ENCODE peak calls at places on chromosomes 16 and 17, in eight cellular contexts. I, P, F, Z, D, U, B and G are unnamed samples.

GRCh38 chr17:16398270-16399267 is 16.8 kb upstream of the TRPV2 start:
- DNase-seq in I (peak; percentile 53), P (no peak), F (no peak), Z (no peak), D (peak; percentile 68), U (peak; percentile 70), B (peak; percentile 76), G (no peak)

GRCh38 chr16:30747331-30747730 is 894 bp upstream of the PHKG2 start:
- DNase-seq in I (peak; percentile 49), P (no peak), F (no peak), Z (no peak), D (no peak), U (no peak), B (peak; percentile 69), G (no peak)

GRCh38 chr16:73878616-73879015 is 418.0 kb upstream of the PSMD7 start:
- DNase-seq in I (peak; percentile 77), P (no peak), F (no peak), Z (no peak), D (peak; percentile 76), U (no peak), B (peak; percentile 38), G (no peak)

GRCh38 chr16:23650674-23651073 is 9.4 kb downstream of the DCTN5 start:
- DNase-seq in I (peak; percentile 37), P (no peak), F (no peak), Z (no peak), D (peak; percentile 75), U (no peak), B (no peak), G (no peak)

GRCh38 chr16:8730335-8730915 is 56.0 kb downstream of the ABAT start:
- DNase-seq in I (peak; percentile 94), P (no peak), F (no peak), Z (peak; percentile 69), D (no peak), U (no peak), B (no peak), G (no peak)

GRCh38 chr17:39648876-39649430 is 12.0 kb downstream of the STARD3 start:
- DNase-seq in I (no peak), P (no peak), F (no peak), Z (no peak), D (no peak), U (no peak), B (no peak), G (no peak)

GRCh38 chr16:47371615-47372014 is 89.2 kb downstream of the ITFG1 start:
- DNase-seq in I (no peak), P (no peak), F (no peak), Z (no peak), D (no peak), U (no peak), B (no peak), G (no peak)

GRCh38 chr16:23374721-23375120 is 72.6 kb downstream of the SCNN1B start:
- DNase-seq in I (no peak), P (peak; percentile 68), F (no peak), Z (no peak), D (no peak), U (no peak), B (peak; percentile 88), G (no peak)

GRCh38 chr17:8408371-8408770 is 10.7 kb upstream of the RNF222 start:
- DNase-seq in I (peak; percentile 81), P (no peak), F (no peak), Z (peak; percentile 70), D (no peak), U (no peak), B (peak; percentile 82), G (no peak)

GRCh38 chr17:12342609-12343248 is 322.1 kb downstream of the MAP2K4 start:
- DNase-seq in I (peak; percentile 5), P (no peak), F (no peak), Z (peak; percentile 58), D (no peak), U (peak; percentile 68), B (no peak), G (peak; percentile 38)

GRCh38 chr16:4746991-4747574 is 12.7 kb downstream of the DNAAF8 start:
- DNase-seq in I (no peak), P (no peak), F (no peak), Z (no peak), D (no peak), U (no peak), B (no peak), G (no peak)

GRCh38 chr17:77535892-77536291 is 395.1 kb downstream of the SEC14L1 start:
- DNase-seq in I (no peak), P (no peak), F (no peak), Z (no peak), D (peak; percentile 14), U (no peak), B (no peak), G (no peak)

GRCh38 chr16:28067604-28068382 is 4.3 kb upstream of the GSG1L start:
- DNase-seq in I (no peak), P (no peak), F (no peak), Z (no peak), D (no peak), U (no peak), B (no peak), G (no peak)

GRCh38 chr17:35242158-35242804 is 591 bp upstream of the SLFN5 start:
- DNase-seq in I (peak; percentile 91), P (peak; percentile 86), F (peak; percentile 76), Z (peak; percentile 84), D (peak; percentile 62), U (peak; percentile 85), B (peak; percentile 81), G (peak; percentile 45)

GRCh38 chr16:73037331-73037745 is 10.6 kb downstream of the ZFHX3 start:
- DNase-seq in I (no peak), P (no peak), F (no peak), Z (no peak), D (peak; percentile 32), U (no peak), B (peak; percentile 43), G (no peak)

GRCh38 chr17:80419255-80419654 is 4.3 kb downstream of the ENDOV start:
- DNase-seq in I (no peak), P (no peak), F (no peak), Z (peak; percentile 34), D (no peak), U (no peak), B (no peak), G (no peak)

GRCh38 chr16:5633845-5634440 is 536.3 kb upstream of the EEF2KMT start:
- DNase-seq in I (peak; percentile 21), P (no peak), F (no peak), Z (no peak), D (peak; percentile 38), U (peak; percentile 22), B (no peak), G (no peak)